ENCODE peak calls at places on chromosomes 12 and 14, in six cellular contexts. Y is fibroblast of mammary gland, U is transverse colon, G is tibial nerve, D is astrocyte of the spinal cord, S is psoas muscle. R is an unnamed sample.

GRCh38 chr14:104112113-104112505 is 26.3 kb upstream of the KIF26A start:
- DNase-seq in U (no peak), G (no peak), Y (no peak), S (peak), D (no peak), R (no peak)

GRCh38 chr12:119363490-119363889 is 29.0 kb downstream of the CCDC60 start:
- DNase-seq in Y (no peak), D (no peak), U (no peak), G (no peak), S (no peak), R (no peak)

GRCh38 chr12:20011200-20011599 is 357.1 kb upstream of the PDE3A start:
- DNase-seq in Y (peak), U (peak), G (peak), D (peak), S (no peak), R (peak)

GRCh38 chr14:50544911-50545310 is 12.5 kb upstream of the MAP4K5 start:
- DNase-seq in U (no peak), S (peak), D (no peak), Y (no peak), G (no peak), R (no peak)

GRCh38 chr14:104894331-104895206 is 29.5 kb downstream of the CEP170B start:
- DNase-seq in D (no peak), S (peak), Y (no peak), U (no peak), G (no peak), R (no peak)

GRCh38 chr14:54796961-54797360 is 105.7 kb downstream of the GCH1 start:
- DNase-seq in G (no peak), Y (peak), U (no peak), D (peak), S (no peak), R (no peak)

GRCh38 chr12:95942532-95943230 is at the start of gene CCDC38:
- DNase-seq in Y (peak), S (peak), U (peak), G (peak), D (peak), R (peak)

GRCh38 chr12:81726634-81727033 is 32.5 kb downstream of the PPFIA2 start:
- DNase-seq in D (no peak), S (no peak), G (no peak), Y (no peak), U (no peak), R (no peak)

GRCh38 chr14:60278350-60278749 is 29.3 kb downstream of the PPM1A start:
- DNase-seq in S (no peak), U (no peak), D (no peak), Y (no peak), G (no peak), R (no peak)

GRCh38 chr12:71686658-71687025 is 760 bp downstream of the TMEM19 start:
- DNase-seq in D (no peak), Y (peak), S (no peak), G (no peak), U (no peak), R (peak)

GRCh38 chr12:121240484-121241202 is 30.7 kb downstream of the P2RX4 start:
- DNase-seq in Y (peak), G (peak), S (peak), U (peak), D (peak), R (peak)

GRCh38 chr12:27297576-27297975 is 35.1 kb upstream of the BMAL2 start:
- DNase-seq in G (no peak), U (no peak), D (no peak), S (no peak), Y (peak), R (no peak)

GRCh38 chr14:92942976-92943710 is 20.2 kb downstream of the CHGA start:
- DNase-seq in Y (no peak), D (no peak), U (no peak), S (no peak), G (no peak), R (no peak)

GRCh38 chr14:26896447-26896846 is 298.6 kb upstream of the NOVA1 start:
- DNase-seq in G (peak), Y (peak), S (no peak), D (peak), U (no peak), R (peak)

GRCh38 chr14:29925106-29925722 is 2.4 kb downstream of the PRKD1 start:
- DNase-seq in G (no peak), D (peak), U (no peak), Y (peak), S (no peak), R (no peak)

GRCh38 chr14:79781882-79782281 is 429.4 kb downstream of the DIO2 start:
- DNase-seq in Y (peak), G (no peak), U (no peak), S (no peak), D (peak), R (peak)

GRCh38 chr14:100067971-100068959 is 3.0 kb downstream of the EVL start:
- DNase-seq in S (peak), G (no peak), D (no peak), U (peak), Y (peak), R (peak)

GRCh38 chr12:20628999-20629398 is 66.1 kb upstream of the SLCO1C1 start:
- DNase-seq in Y (no peak), U (no peak), D (no peak), S (no peak), G (no peak), R (no peak)

GRCh38 chr14:89617471-89618291 is 200.6 kb upstream of the FOXN3 start:
- DNase-seq in G (peak), D (peak), U (peak), Y (peak), S (peak), R (peak)

GRCh38 chr14:22122227-22123187 is 448.9 kb upstream of the OR4E1 start:
- DNase-seq in D (no peak), G (no peak), U (peak), S (no peak), Y (no peak), R (no peak)

GRCh38 chr12:106429043-106429552 is 71.5 kb downstream of the POLR3B start:
- DNase-seq in U (no peak), D (no peak), Y (no peak), S (no peak), G (no peak), R (no peak)

GRCh38 chr12:113260636-113261300 is 39.5 kb downstream of the TPCN1 start:
- DNase-seq in U (no peak), D (no peak), Y (no peak), G (no peak), S (no peak), R (no peak)

GRCh38 chr12:102462386-102462785 is 18.0 kb downstream of the IGF1 start:
- DNase-seq in Y (peak), D (no peak), S (no peak), G (no peak), U (no peak), R (no peak)

GRCh38 chr12:122036153-122036552 is 14.5 kb downstream of the BCL7A start:
- DNase-seq in G (no peak), Y (no peak), D (no peak), U (no peak), S (no peak), R (no peak)

GRCh38 chr12:49519574-49519936 is 19.3 kb upstream of the KCNH3 start:
- DNase-seq in G (no peak), Y (no peak), U (no peak), D (no peak), S (no peak), R (no peak)

DNA sequence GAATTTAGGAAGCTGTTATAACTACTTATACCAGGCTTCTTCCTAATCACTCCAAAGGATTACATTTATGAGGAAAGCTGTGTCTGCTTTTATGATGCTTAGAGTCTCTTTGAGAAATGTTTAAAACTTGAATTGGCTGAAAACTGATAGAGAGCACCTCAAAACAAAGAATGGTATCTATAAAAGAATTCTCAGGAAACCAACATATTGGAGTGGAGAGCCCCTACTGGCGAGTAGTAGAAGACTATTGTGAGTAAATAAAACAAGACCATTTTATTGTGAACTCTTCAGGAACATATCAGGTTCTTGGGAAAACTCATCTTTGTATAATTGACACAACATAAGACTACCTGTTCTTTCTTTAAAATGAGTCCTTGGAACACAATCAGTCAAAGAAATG is 578.6 kb downstream of the RERGL start:
- DNase-seq in G (no peak), S (no peak), Y (no peak), U (no peak), D (no peak), R (no peak)
- TF ChIP-seq CTCF in G (no peak), S (no peak), Y (no peak), U (no peak), D (no peak), R (no peak)

DNA sequence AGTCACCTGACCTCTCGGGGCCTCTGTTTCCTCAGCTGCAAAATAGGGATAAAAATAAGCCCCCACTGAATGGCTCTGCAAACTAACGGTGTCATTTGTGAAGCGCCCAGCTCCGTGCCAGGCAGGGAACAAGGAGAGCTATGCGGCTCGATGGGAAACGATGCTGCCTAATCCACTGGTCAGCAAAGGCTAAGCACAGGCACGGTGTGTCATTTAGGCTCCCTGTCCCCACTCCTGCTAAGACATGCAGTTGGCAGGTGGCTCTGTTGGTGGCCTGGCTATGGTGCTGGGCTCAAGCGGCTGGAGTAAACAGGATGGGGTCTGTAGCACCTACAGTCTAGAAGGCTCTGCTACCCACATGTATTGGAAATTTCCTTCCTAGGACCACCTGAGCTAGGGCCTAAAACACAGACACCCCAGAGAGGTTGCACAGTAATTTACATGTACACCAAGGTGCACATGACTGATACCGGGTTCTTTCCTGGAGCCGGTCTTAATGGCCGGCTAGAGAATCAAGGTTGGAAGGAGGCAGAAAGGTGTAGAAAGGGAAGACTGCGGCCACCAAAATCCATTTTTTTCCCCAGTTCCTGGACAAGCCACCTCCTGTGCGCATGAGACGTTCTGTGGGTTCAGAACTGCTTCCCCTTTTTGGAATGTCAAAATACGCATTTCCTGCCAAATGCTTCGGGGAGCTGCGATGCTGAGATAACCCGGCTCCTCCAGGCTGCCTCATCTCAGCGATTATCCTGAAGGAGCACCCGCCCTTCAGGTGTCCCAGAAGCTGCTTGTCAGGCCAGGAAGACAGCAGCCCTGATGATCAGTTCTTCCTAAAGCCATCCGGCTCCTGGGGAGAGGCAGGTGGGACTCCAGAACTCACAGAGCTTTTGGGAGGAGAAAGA is 1.0 kb downstream of the CACNA2D4 start:
- DNase-seq in D (no peak), U (no peak), G (peak), Y (no peak), S (no peak), R (no peak)
- H3K4me3 ChIP-seq in D (no peak), U (no peak), G (no peak), Y (no peak), S (peak), R (no peak)

GRCh38 chr14:103072595-103073366 is 11.2 kb upstream of the LBHD2 start:
- DNase-seq in Y (no peak), D (no peak), G (no peak), U (no peak), S (no peak), R (no peak)
- TF ChIP-seq CTCF in Y (no peak), D (no peak), G (no peak), U (no peak), S (no peak), R (no peak)

DNA sequence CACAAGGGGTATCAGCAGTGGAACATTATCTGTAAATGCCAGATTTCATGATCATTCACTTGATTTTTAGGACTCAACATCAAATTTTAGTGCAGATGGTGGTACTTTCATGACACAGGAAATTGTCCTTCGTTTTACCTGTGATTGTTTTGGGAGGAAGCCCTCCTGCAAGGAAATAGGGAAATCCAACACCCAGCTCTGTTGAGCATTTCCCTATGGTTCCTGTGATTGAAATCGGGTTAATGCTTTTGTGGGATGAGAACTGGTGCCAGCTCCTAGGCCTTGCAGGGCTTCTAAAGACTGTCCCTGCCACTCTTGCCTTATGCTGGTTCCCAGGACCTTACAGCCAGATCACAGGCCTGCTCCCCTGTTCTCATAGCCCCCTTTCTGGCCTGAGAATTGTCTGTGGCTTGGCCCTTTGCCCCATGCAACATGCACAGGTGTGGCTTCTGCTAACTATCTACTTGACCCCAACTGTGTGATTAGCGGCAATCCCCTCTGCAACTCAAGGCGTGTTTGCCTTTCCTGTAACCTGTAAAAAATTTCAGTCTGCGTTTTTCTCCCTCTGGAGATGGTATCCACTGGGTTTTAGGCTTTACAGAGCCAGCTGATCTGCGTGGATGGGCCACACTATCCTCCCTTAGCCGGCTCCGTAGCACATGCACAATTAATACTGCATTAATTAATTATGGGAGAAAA is 112.5 kb downstream of the ETV6 start:
- DNase-seq in U (peak), D (no peak), S (no peak), G (no peak), Y (no peak), R (no peak)
- H3K4me3 ChIP-seq in U (no peak), D (no peak), S (no peak), G (no peak), Y (no peak), R (no peak)

GRCh38 chr12:17352164-17352563 is 737.8 kb downstream of the RERGL start:
- DNase-seq in U (no peak), Y (no peak), D (no peak), G (no peak), S (no peak), R (no peak)
- TF ChIP-seq CTCF in U (no peak), Y (no peak), D (no peak), G (no peak), S (no peak), R (no peak)

GRCh38 chr12:104475269-104475668 is 18.5 kb downstream of the CHST11 start:
- DNase-seq in G (no peak), S (no peak), Y (no peak), U (no peak), D (no peak), R (no peak)

GRCh38 chr12:104470521-104470920 is 13.8 kb downstream of the CHST11 start:
- DNase-seq in Y (no peak), G (no peak), U (no peak), D (no peak), S (no peak), R (no peak)

GRCh38 chr12:104471336-104471735 is 14.6 kb downstream of the CHST11 start:
- DNase-seq in D (no peak), U (no peak), S (no peak), G (no peak), Y (no peak), R (no peak)

GRCh38 chr12:104472748-104473147 is 16.0 kb downstream of the CHST11 start:
- DNase-seq in G (no peak), D (no peak), S (no peak), U (no peak), Y (no peak), R (no peak)

GRCh38 chr12:104473374-104473983 is 16.7 kb downstream of the CHST11 start:
- DNase-seq in S (no peak), U (no peak), D (no peak), G (no peak), Y (no peak), R (no peak)
- H3K4me3 ChIP-seq in S (no peak), U (no peak), D (no peak), G (no peak), Y (no peak), R (no peak)

GRCh38 chr12:46071335-46071734 is 81.0 kb upstream of the SCAF11 start:
- DNase-seq in U (no peak), S (no peak), D (no peak), G (no peak), Y (no peak), R (no peak)

GRCh38 chr12:46071769-46072624 is 81.6 kb upstream of the SCAF11 start:
- DNase-seq in U (peak), Y (peak), G (peak), D (peak), S (peak), R (peak)

GRCh38 chr12:46073321-46073720 is 82.9 kb upstream of the SCAF11 start:
- DNase-seq in Y (no peak), D (no peak), G (no peak), U (no peak), S (no peak), R (peak)
- TF ChIP-seq CTCF in Y (no peak), D (no peak), G (no peak), U (no peak), S (no peak), R (no peak)

DNA sequence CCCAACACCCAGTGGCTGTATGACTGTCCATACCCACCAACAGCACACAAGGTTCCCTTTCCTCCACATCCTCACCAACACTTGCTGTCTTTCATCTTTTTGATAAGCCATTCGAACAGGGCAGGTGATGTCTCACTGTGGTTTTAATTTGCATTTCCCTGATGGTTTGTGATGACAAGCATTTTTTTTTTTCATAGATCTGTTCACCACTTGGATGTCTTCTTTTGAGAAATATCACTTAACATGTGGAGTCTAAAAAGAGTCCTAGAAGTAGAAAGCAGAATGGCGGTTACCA is 198.1 kb upstream of the DIO3 start:
- DNase-seq in U (no peak), S (no peak), D (no peak), G (no peak), Y (no peak), R (no peak)
- H3K4me3 ChIP-seq in U (no peak), S (no peak), D (no peak), G (no peak), Y (no peak), R (no peak)

DNA sequence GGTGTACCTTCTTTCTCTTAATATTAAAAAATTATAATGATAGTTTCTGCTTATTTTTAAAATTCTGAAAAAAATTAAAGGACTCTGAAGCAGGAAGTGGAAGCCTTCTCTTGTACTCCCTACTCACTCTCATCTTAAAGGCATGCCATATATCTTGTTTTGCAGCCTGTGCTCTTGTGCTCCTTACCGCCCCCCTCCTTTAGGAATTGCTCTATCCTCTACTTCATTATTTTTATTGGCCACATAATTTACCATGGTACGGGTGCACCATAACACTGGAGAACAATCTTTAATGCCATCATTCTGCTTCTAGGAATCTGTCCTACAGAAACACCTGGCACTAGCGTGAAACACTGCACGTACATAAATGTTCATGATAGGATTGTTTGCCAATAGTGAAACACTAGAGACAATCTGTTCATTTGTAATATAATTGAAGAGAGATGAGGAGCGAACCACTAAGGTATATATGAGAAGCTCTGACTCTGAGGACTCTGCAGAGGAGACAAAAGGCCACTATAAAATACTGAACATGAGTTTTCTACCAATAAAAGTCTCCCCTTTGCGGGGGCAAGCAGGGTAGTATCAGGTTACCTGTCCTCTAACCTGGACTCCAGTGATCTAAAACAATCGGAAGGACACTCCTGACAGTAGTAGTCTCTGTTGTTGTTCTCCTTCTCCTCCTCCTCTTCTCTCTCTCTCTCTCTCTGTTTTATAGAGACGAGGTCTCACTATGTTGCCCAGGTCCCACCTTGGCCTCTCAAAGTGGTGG is 6.3 kb upstream of the NYNRIN start:
- DNase-seq in Y (peak), D (peak), G (no peak), U (no peak), S (no peak), R (peak)
- TF ChIP-seq CTCF in Y (peak), D (peak), G (no peak), U (no peak), S (no peak), R (no peak)

R was measured in fibroblast of villous mesenchyme.